ENCODE peak calls at places on chromosomes 4 and X, in seven cellular contexts. Q is fibroblast of mammary gland, C is progenitor cell of endocrine pancreas, P is psoas muscle, O is endothelial cell of umbilical vein, W is H9, T is MCF 10A. N is an unnamed sample.

GRCh38 chrX:1388651-1389050 is 3.3 kb downstream of the SLC25A6 start:
- DNase-seq in O (no peak), P (no peak), W (no peak), T (no peak), Q (no peak), C (no peak), N (no peak)

GRCh38 chrX:66676990-66677389 is 38.1 kb upstream of the EDA2R start:
- DNase-seq in C (no peak), W (no peak), T (peak; percentile 82), O (peak; percentile 23), Q (peak; percentile 93), P (no peak), N (no peak)

GRCh38 chr4:165631208-165631894 is 241.7 kb upstream of the TLL1 start:
- DNase-seq in W (no peak), T (peak; percentile 22), Q (peak; percentile 68), O (no peak), C (no peak), P (no peak), N (no peak)

GRCh38 chrX:154774622-154775021 is 12.0 kb downstream of the DKC1 start:
- DNase-seq in T (no peak), W (no peak), P (no peak), O (no peak), C (no peak), Q (no peak), N (no peak)

GRCh38 chrX:125203737-125204578 is 115.7 kb upstream of the TEX13C start:
- DNase-seq in Q (no peak), O (no peak), W (peak; percentile 53), T (no peak), C (peak; percentile 26), P (peak; percentile 65), N (peak; percentile 9)

GRCh38 chr4:94947681-94948108 is 189.9 kb downstream of the BMPR1B start:
- DNase-seq in O (no peak), W (peak; percentile 27), T (no peak), P (no peak), Q (no peak), C (no peak), N (no peak)

GRCh38 chr4:144646523-144647094 is 653 bp downstream of the HHIP start:
- DNase-seq in T (peak; percentile 13), O (peak; percentile 53), Q (no peak), C (no peak), P (no peak), W (peak; percentile 38), N (peak; percentile 22)

GRCh38 chrX:109294097-109294815 is 187.6 kb downstream of the GUCY2F start:
- DNase-seq in P (no peak), O (no peak), T (peak; percentile 71), C (no peak), Q (peak; percentile 30), W (no peak), N (no peak)

GRCh38 chrX:143058096-143058495 is 32.4 kb downstream of the SPANXN4 start:
- DNase-seq in W (no peak), P (no peak), O (no peak), C (no peak), T (no peak), Q (no peak), N (no peak)

GRCh38 chrX:119325456-119325855 is 73.7 kb upstream of the SLC25A43 start:
- DNase-seq in C (no peak), W (no peak), P (no peak), T (no peak), Q (no peak), O (no peak), N (no peak)

GRCh38 chr4:156896536-156896935 is 75.1 kb downstream of the PDGFC start:
- DNase-seq in W (no peak), T (no peak), P (no peak), Q (no peak), C (no peak), O (peak; percentile 6), N (no peak)

GRCh38 chrX:274904-275475 is 6.2 kb upstream of the PLCXD1 start:
- DNase-seq in O (no peak), W (peak; percentile 93), C (no peak), Q (no peak), P (peak; percentile 71), T (no peak), N (no peak)

GRCh38 chr4:16685536-16685935 is 212.9 kb downstream of the LDB2 start:
- DNase-seq in Q (peak; percentile 43), P (no peak), W (no peak), C (no peak), O (no peak), T (no peak), N (no peak)

GRCh38 chr4:38782452-38783108 is at the start of gene TLR10:
- DNase-seq in O (peak; percentile 56), W (peak; percentile 36), C (peak; percentile 23), P (no peak), T (peak; percentile 56), Q (peak; percentile 58), N (no peak)

GRCh38 chrX:25049347-25049746 is 33.6 kb upstream of the ARX start:
- DNase-seq in P (no peak), W (no peak), C (no peak), T (peak; percentile 17), O (no peak), Q (peak; percentile 12), N (no peak)

GRCh38 chrX:107826286-107827136 is 845 bp downstream of the MID2 start:
- DNase-seq in P (peak; percentile 64), C (peak; percentile 26), O (peak; percentile 63), T (peak; percentile 35), Q (peak; percentile 50), W (peak; percentile 38), N (peak; percentile 45)

GRCh38 chr4:105236917-105237311 is 90.2 kb downstream of the TET2 start:
- DNase-seq in W (no peak), P (no peak), C (no peak), T (no peak), O (no peak), Q (no peak), N (no peak)

GRCh38 chr4:16483540-16483939 is 257.3 kb upstream of the TAPT1 start:
- DNase-seq in O (no peak), C (no peak), W (no peak), Q (no peak), P (no peak), T (no peak), N (no peak)

GRCh38 chrX:13064599-13065143 is 20.3 kb upstream of the FAM9C start:
- DNase-seq in W (no peak), C (no peak), P (peak; percentile 56), Q (peak; percentile 94), O (no peak), T (peak; percentile 41), N (no peak)

GRCh38 chrX:147953976-147954375 is 27.2 kb upstream of the FMR1NB start:
- DNase-seq in Q (peak; percentile 4), O (no peak), T (no peak), C (no peak), W (no peak), P (no peak), N (no peak)

GRCh38 chr4:151690164-151690856 is 70.5 kb downstream of the GATB start:
- DNase-seq in C (no peak), T (no peak), O (peak; percentile 75), W (no peak), Q (peak; percentile 65), P (no peak), N (no peak)

DNA sequence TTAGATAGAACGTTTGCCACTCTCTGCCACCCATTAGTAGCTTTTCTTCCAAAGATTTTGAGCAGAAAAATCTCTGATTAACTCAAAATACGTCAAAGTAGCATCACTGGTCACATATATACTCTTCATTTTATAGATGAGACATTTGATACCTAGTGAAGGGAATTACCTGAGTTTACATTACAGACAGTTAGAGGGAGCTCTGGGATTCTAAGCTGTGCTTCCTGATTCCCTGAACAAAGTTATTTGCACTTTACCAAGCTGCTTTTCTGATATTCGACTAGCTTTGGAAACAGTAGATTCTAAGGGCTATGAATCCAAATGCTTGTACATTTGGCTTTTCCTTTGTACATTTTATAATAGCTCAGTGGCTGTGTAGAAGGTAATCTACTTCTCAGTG is 1602.1 kb downstream of the STIM2 start:
- DNase-seq in C (no peak), W (no peak), P (no peak), T (no peak), O (no peak), Q (peak; percentile 33), N (no peak)
- TF ChIP-seq CTCF in C (no peak), W (peak; percentile 47), P (no peak), T (no peak), O (no peak), Q (peak; percentile 28), N (no peak)

GRCh38 chr4:154292589-154292988 is 199.0 kb downstream of the DCHS2 start:
- DNase-seq in Q (no peak), W (no peak), O (no peak), C (no peak), P (no peak), T (no peak), N (no peak)
- TF ChIP-seq CTCF in Q (no peak), W (no peak), O (no peak), C (no peak), P (no peak), T (no peak), N (no peak)

DNA sequence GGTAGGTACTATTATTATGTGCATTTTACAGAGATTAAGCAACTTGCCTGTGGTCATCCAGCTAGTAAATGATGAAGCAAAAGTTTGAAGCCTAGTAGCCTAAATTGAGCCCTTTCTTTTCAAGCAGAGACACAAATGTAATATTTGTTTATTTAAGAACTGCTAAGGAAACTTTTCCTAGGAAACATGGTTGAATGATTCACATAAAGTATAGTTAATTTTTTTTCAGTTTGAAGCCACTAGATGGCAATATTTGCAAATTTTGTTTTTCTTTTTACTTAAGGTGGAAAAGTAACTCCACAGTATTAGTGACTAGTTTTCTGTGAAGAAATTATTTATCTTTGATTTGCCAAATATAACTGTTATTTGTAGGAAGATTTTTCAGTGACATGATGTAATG is 52.8 kb upstream of the ANKRD17 start:
- DNase-seq in O (peak; percentile 65), T (peak; percentile 26), Q (peak; percentile 71), C (no peak), W (no peak), P (no peak), N (no peak)
- TF ChIP-seq CTCF in O (peak; percentile 4), T (peak; percentile 31), Q (peak; percentile 43), C (peak; percentile 56), W (peak; percentile 56), P (peak; percentile 27), N (no peak)

DNA sequence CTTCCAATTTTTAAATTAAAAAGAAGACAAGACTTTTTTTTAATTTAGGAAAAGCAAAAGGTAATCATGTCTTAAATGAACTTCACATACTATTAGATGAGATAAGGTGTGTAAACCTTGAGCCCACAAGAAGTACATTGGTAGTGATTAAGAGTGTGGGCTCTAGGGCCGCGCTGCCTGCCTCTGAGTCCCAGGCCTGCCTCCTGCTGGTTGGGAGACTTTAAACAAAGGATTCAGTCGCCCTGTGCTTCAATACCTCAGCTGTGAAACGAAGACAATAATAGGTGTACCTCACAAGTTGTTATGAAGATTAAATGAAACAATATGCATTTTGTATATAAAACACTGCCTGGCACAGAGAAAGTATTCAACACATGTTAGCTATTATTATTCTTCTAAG is 95.9 kb upstream of the MYOZ2 start:
- DNase-seq in O (no peak), W (peak; percentile 72), Q (no peak), P (peak; percentile 62), T (peak; percentile 17), C (no peak), N (no peak)
- TF ChIP-seq CTCF in O (no peak), W (peak; percentile 54), Q (peak; percentile 14), P (peak; percentile 54), T (no peak), C (peak; percentile 31), N (no peak)

GRCh38 chr4:112189754-112190153 is 41.8 kb upstream of the AP1AR start:
- DNase-seq in Q (peak; percentile 37), P (no peak), C (no peak), T (no peak), W (no peak), O (peak; percentile 44), N (no peak)
- TF ChIP-seq CTCF in Q (peak; percentile 25), P (no peak), C (no peak), T (peak; percentile 6), W (peak; percentile 44), O (no peak), N (no peak)